ENCODE peak calls at places on chromosomes 4 and X, in ten cellular contexts. H, J, G, D, Z, L, V, A, F and W are unnamed samples.

GRCh38 chr4:36244257-36245084 is at the start of gene ARAP2:
- DNase-seq in H (peak), Z (peak), V (no peak), G (peak), D (peak), L (peak), A (no peak), F (no peak), J (peak), W (no peak)

GRCh38 chrX:47662144-47662657 is 3.2 kb upstream of the UXT start:
- DNase-seq in J (no peak), Z (no peak), F (peak), L (peak), G (no peak), A (no peak), D (no peak), V (no peak), H (no peak), W (no peak)

GRCh38 chrX:152632445-152633097 is 5.1 kb upstream of the GABRQ start:
- DNase-seq in H (peak), L (peak), G (peak), A (peak), Z (peak), F (peak), J (no peak), V (peak), D (peak), W (peak)

GRCh38 chrX:23435575-23435974 is 100.9 kb downstream of the PTCHD1 start:
- DNase-seq in V (no peak), D (no peak), Z (no peak), H (no peak), A (no peak), G (no peak), F (no peak), L (no peak), J (no peak), W (no peak)

GRCh38 chr4:11603594-11604194 is 175.0 kb upstream of the HS3ST1 start:
- DNase-seq in Z (no peak), G (no peak), V (no peak), H (no peak), L (no peak), A (no peak), J (no peak), F (no peak), D (no peak), W (no peak)

GRCh38 chr4:138897818-138898226 is 117.8 kb upstream of the NOCT start:
- DNase-seq in F (no peak), L (peak), D (no peak), G (no peak), J (no peak), H (no peak), V (no peak), A (no peak), Z (no peak), W (no peak)

GRCh38 chr4:35465096-35465495 is 779.2 kb downstream of the ARAP2 start:
- DNase-seq in L (no peak), Z (no peak), F (no peak), A (no peak), H (no peak), J (no peak), G (no peak), V (no peak), D (no peak), W (no peak)

GRCh38 chr4:139694522-139694921 is 28.9 kb downstream of the MGST2 start:
- DNase-seq in F (no peak), L (no peak), H (no peak), D (no peak), V (no peak), Z (no peak), J (no peak), A (no peak), G (no peak), W (no peak)

GRCh38 chr4:67638157-67638556 is 62.8 kb downstream of the UBA6 start:
- DNase-seq in L (no peak), Z (no peak), D (no peak), F (no peak), V (no peak), J (no peak), A (no peak), G (no peak), H (no peak), W (no peak)

GRCh38 chr4:138911903-138912713 is 103.5 kb upstream of the NOCT start:
- DNase-seq in H (no peak), L (peak), G (peak), V (no peak), J (peak), F (no peak), Z (no peak), D (no peak), A (no peak), W (no peak)

GRCh38 chr4:8493484-8493883 is 52.9 kb downstream of the TRMT44 start:
- DNase-seq in H (no peak), V (no peak), G (no peak), J (no peak), D (no peak), A (no peak), L (no peak), F (no peak), Z (no peak), W (no peak)

GRCh38 chr4:16125571-16126445 is 42.0 kb upstream of the PROM1 start:
- DNase-seq in H (no peak), G (peak), J (no peak), L (no peak), F (no peak), Z (no peak), A (no peak), V (no peak), D (no peak), W (no peak)

GRCh38 chrX:70289168-70289792 is 447 bp downstream of the PDZD11 start:
- DNase-seq in D (no peak), G (no peak), F (no peak), H (no peak), Z (no peak), J (no peak), L (peak), A (no peak), V (no peak), W (no peak)

GRCh38 chr4:87915621-87916020 is 59.9 kb upstream of the SPP1 start:
- DNase-seq in D (no peak), V (no peak), H (no peak), F (no peak), L (no peak), A (no peak), J (no peak), Z (no peak), G (no peak), W (no peak)

GRCh38 chr4:155604718-155605601 is 61.7 kb upstream of the GUCY1A1 start:
- DNase-seq in Z (no peak), D (no peak), L (no peak), J (no peak), H (no peak), G (peak), F (peak), V (no peak), A (no peak), W (no peak)

GRCh38 chrX:74923942-74924448 is 1.3 kb downstream of the NEXMIF start:
- DNase-seq in Z (peak), A (no peak), G (no peak), J (peak), L (no peak), F (no peak), D (peak), H (no peak), V (peak), W (no peak)

DNA sequence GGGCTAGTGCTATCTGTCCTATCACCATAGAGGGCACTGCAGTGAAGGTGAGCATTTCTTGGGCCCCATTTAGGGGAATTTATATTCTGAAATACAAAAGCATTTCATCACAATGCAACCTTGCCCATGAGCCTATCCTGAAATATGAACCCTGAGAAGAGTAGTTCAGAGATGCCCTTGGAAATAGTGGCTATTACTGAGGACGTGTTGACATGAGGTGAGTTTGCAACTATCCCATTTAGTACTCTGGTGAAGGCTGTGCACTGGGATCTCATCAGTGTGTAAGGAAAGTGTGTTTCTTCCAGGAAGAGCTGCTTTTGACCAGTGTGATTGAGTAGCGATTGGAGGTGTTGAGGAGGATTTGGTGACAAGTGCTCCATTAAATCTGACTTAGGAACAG is 149.3 kb upstream of the EOLA2 start:
- DNase-seq in A (no peak), J (no peak), D (no peak), Z (no peak), G (no peak), F (no peak), H (no peak), V (no peak), L (no peak), W (no peak)
- TF ChIP-seq CTCF in A (no peak), J (no peak), D (no peak), Z (no peak), G (no peak), F (no peak), H (no peak), V (no peak), L (no peak), W (no peak)

DNA sequence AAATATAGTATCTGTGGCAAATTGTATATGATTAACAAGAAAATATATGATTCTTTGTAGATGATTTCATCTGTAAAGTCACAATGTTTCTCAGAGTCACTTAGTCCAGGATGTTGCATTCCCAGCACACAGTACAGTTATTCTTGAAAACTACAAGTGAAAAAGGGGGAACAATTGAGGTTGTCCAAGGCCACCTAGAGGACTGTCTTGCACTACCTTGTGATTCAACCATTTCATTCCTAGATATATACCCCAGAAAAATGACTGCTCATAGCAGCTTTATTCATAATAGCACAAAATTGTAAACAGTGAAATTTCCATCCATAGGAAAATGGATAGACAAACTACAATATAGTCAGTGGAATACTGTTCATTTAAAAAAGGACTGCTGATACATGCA is 16.0 kb downstream of the C4orf33 start:
- DNase-seq in G (no peak), Z (no peak), A (no peak), J (no peak), H (no peak), D (no peak), L (no peak), F (no peak), V (no peak), W (no peak)
- TF ChIP-seq CTCF in G (no peak), Z (no peak), A (no peak), J (no peak), H (no peak), D (no peak), L (no peak), F (no peak), V (no peak), W (no peak)

GRCh38 chrX:99172958-99173357 is 1237.1 kb downstream of the PCDH19 start:
- DNase-seq in Z (no peak), V (peak), H (no peak), G (no peak), L (no peak), D (no peak), F (no peak), A (no peak), J (no peak), W (no peak)
- TF ChIP-seq CTCF in Z (no peak), V (no peak), H (no peak), G (no peak), L (no peak), D (no peak), F (no peak), A (no peak), J (no peak), W (no peak)

GRCh38 chr4:14752341-14753046 is 249.8 kb upstream of the CPEB2 start:
- DNase-seq in L (no peak), A (no peak), Z (no peak), H (no peak), J (no peak), G (no peak), V (no peak), D (no peak), F (no peak), W (no peak)
- TF ChIP-seq CTCF in L (no peak), A (no peak), Z (no peak), H (no peak), J (no peak), G (no peak), V (no peak), D (no peak), F (no peak), W (no peak)

GRCh38 chrX:54785901-54786300 is 12.2 kb downstream of the ITIH6 start:
- DNase-seq in A (no peak), F (no peak), Z (no peak), L (peak), V (peak), H (no peak), J (no peak), G (no peak), D (no peak), W (peak)

GRCh38 chrX:54788446-54788845 is 9.6 kb downstream of the ITIH6 start:
- DNase-seq in G (no peak), D (no peak), V (no peak), F (no peak), H (no peak), L (no peak), J (no peak), Z (no peak), A (no peak), W (no peak)

GRCh38 chrX:54786972-54787371 is 11.1 kb downstream of the ITIH6 start:
- DNase-seq in D (peak), G (no peak), V (no peak), F (no peak), Z (no peak), H (no peak), A (no peak), J (no peak), L (no peak), W (no peak)
- TF ChIP-seq CTCF in D (peak), G (no peak), V (no peak), F (no peak), Z (peak), H (peak), A (peak), J (no peak), L (peak), W (no peak)

GRCh38 chr4:118337954-118338353 is 14.8 kb downstream of the PRSS12 start:
- DNase-seq in Z (no peak), H (no peak), A (no peak), V (no peak), J (no peak), F (no peak), L (no peak), D (no peak), G (no peak), W (no peak)

GRCh38 chr4:118335774-118336173 is 17.0 kb downstream of the PRSS12 start:
- DNase-seq in A (no peak), J (no peak), F (no peak), V (no peak), H (no peak), D (no peak), L (no peak), G (no peak), Z (no peak), W (no peak)

GRCh38 chr4:118338981-118339765 is 13.6 kb downstream of the PRSS12 start:
- DNase-seq in H (no peak), V (no peak), F (no peak), J (no peak), G (no peak), L (no peak), A (no peak), D (no peak), Z (no peak), W (no peak)

GRCh38 chr4:118338518-118338917 is 14.3 kb downstream of the PRSS12 start:
- DNase-seq in A (no peak), F (no peak), Z (no peak), H (no peak), D (no peak), G (no peak), J (no peak), L (no peak), V (no peak), W (no peak)

DNA sequence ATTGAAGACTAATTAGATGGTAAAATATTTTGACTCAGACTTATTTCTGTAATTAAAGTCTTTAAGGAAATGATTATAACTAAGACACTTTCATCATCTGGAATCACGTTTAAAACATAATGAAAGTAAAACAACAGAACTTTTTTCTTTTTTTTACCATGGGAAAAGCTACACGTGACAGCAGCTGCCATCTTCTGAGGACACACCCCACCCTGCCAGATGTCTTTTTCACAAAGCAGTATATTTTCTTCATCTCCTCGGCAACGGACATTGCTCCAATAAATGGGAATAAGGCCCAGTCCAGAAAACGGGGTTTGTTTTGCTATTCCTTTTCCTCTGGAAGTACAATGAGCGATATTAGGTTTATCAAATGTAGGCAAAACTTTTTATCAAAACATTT is 17.5 kb downstream of the PRSS12 start:
- DNase-seq in Z (no peak), G (no peak), F (no peak), A (no peak), J (no peak), D (no peak), V (no peak), L (no peak), H (no peak), W (no peak)
- TF ChIP-seq CTCF in Z (no peak), G (no peak), F (no peak), A (no peak), J (no peak), D (no peak), V (no peak), L (no peak), H (no peak), W (no peak)

GRCh38 chr4:2714071-2714770 is 41.9 kb downstream of the TNIP2 start:
- DNase-seq in J (no peak), F (no peak), D (no peak), L (no peak), G (no peak), H (no peak), A (no peak), Z (no peak), V (no peak), W (peak)
- TF ChIP-seq CTCF in J (no peak), F (no peak), D (no peak), L (no peak), G (no peak), H (no peak), A (no peak), Z (no peak), V (no peak), W (no peak)

GRCh38 chrX:131821945-131822622 is 201.0 kb upstream of the STK26 start:
- DNase-seq in L (no peak), J (peak), A (no peak), G (peak), D (peak), Z (peak), F (peak), V (no peak), H (no peak), W (no peak)
- TF ChIP-seq CTCF in L (no peak), J (peak), A (no peak), G (no peak), D (no peak), Z (peak), F (peak), V (no peak), H (no peak), W (no peak)